ENCODE peak calls at places on chromosomes 12 and 14, in seven cellular contexts. H is stomach, J is SK-N-SH, R is ovary, L is A549, Q is tibial nerve, D is H1. E is an unnamed sample.

GRCh38 chr12:92624236-92624635 is 78.6 kb upstream of the PLEKHG7 start:
- DNase-seq in D (no peak), Q (no peak), L (peak; percentile 43), R (no peak), J (no peak), H (no peak), E (no peak)

GRCh38 chr14:98244966-98245569 is 1026.9 kb downstream of the BCL11B start:
- DNase-seq in L (no peak), J (no peak), R (no peak), Q (no peak), H (no peak), D (no peak), E (no peak)

GRCh38 chr14:89417469-89418225 is 614 bp upstream of the FOXN3 start:
- DNase-seq in L (peak; percentile 77), D (no peak), J (peak; percentile 61), Q (no peak), H (peak; percentile 60), R (peak; percentile 72), E (peak; percentile 71)

GRCh38 chr14:85533821-85534271 is 3.9 kb downstream of the FLRT2 start:
- DNase-seq in R (peak; percentile 62), Q (no peak), H (no peak), D (no peak), J (no peak), L (no peak), E (no peak)

GRCh38 chr14:50288146-50288545 is 23.9 kb downstream of the L2HGDH start:
- DNase-seq in J (no peak), H (no peak), R (no peak), L (no peak), D (no peak), Q (no peak), E (no peak)

GRCh38 chr12:128627659-128628058 is 196.1 kb downstream of the SLC15A4 start:
- DNase-seq in R (no peak), D (no peak), Q (no peak), J (no peak), L (no peak), H (no peak), E (no peak)

GRCh38 chr14:98210045-98210678 is 1061.8 kb downstream of the BCL11B start:
- DNase-seq in H (no peak), L (no peak), Q (no peak), R (no peak), J (no peak), D (no peak), E (no peak)

GRCh38 chr14:61811882-61812346 is 49.7 kb downstream of the SNAPC1 start:
- DNase-seq in R (no peak), J (no peak), D (no peak), Q (no peak), H (no peak), L (no peak), E (no peak)

GRCh38 chr12:26971963-26972362 is 33.7 kb downstream of the FGFR1OP2 start:
- DNase-seq in D (no peak), H (no peak), L (no peak), Q (no peak), R (no peak), J (no peak), E (no peak)

GRCh38 chr12:64680235-64680634 is 69.9 kb downstream of the RASSF3 start:
- DNase-seq in L (peak; percentile 86), Q (no peak), D (no peak), R (no peak), J (no peak), H (no peak), E (no peak)

GRCh38 chr12:81329088-81329487 is 251.2 kb downstream of the ACSS3 start:
- DNase-seq in L (peak; percentile 55), R (no peak), H (no peak), Q (no peak), D (peak; percentile 15), J (no peak), E (no peak)

GRCh38 chr12:69468237-69469026 is 1.8 kb upstream of the FRS2 start:
- DNase-seq in L (peak; percentile 12), Q (no peak), R (no peak), J (no peak), H (no peak), D (no peak), E (no peak)

GRCh38 chr12:121568971-121569808 is 11.6 kb downstream of the KDM2B start:
- DNase-seq in D (no peak), J (no peak), H (no peak), R (peak; percentile 46), L (no peak), Q (no peak), E (no peak)

GRCh38 chr12:79997115-79997805 is 62.4 kb upstream of the PPP1R12A start:
- DNase-seq in Q (no peak), R (no peak), L (no peak), J (no peak), D (no peak), H (no peak), E (no peak)

GRCh38 chr14:95327558-95328374 is 8.1 kb upstream of the CLMN start:
- DNase-seq in Q (no peak), R (no peak), D (no peak), H (no peak), J (no peak), L (no peak), E (no peak)

GRCh38 chr14:20215196-20215595 is 8.3 kb upstream of the OR11H6 start:
- DNase-seq in H (no peak), J (no peak), R (no peak), Q (no peak), D (no peak), L (no peak), E (no peak)

GRCh38 chr12:22627351-22627750 is 2.4 kb downstream of the ETNK1 start:
- DNase-seq in R (no peak), H (no peak), J (no peak), Q (no peak), L (no peak), D (no peak), E (no peak)

GRCh38 chr12:132707241-132707640 is 3.4 kb upstream of the PGAM5 start:
- DNase-seq in J (no peak), H (no peak), D (no peak), R (no peak), L (no peak), Q (no peak), E (no peak)

GRCh38 chr12:91931110-91931509 is 214.5 kb downstream of the BTG1 start:
- DNase-seq in J (no peak), R (no peak), D (no peak), L (peak; percentile 61), Q (no peak), H (peak; percentile 81), E (peak; percentile 77)

GRCh38 chr12:73383584-73384229 is 1111.5 kb downstream of the TRHDE start:
- DNase-seq in L (no peak), J (no peak), D (no peak), R (no peak), Q (no peak), H (no peak), E (no peak)

GRCh38 chr14:35742448-35742847 is 66.6 kb downstream of the RALGAPA1 start:
- DNase-seq in Q (no peak), H (no peak), D (no peak), R (no peak), J (no peak), L (no peak), E (no peak)

GRCh38 chr12:111269688-111270087 is 99.2 kb downstream of the PHETA1 start:
- DNase-seq in D (no peak), Q (no peak), H (no peak), J (no peak), R (no peak), L (no peak), E (no peak)

GRCh38 chr12:111268738-111269572 is 99.9 kb downstream of the PHETA1 start:
- DNase-seq in H (no peak), R (no peak), J (peak; percentile 60), Q (no peak), L (no peak), D (no peak), E (no peak)

GRCh38 chr12:111270773-111271172 is 98.1 kb downstream of the PHETA1 start:
- DNase-seq in J (no peak), Q (no peak), L (no peak), H (no peak), R (no peak), D (no peak), E (no peak)

GRCh38 chr12:111271674-111272418 is 97.0 kb downstream of the PHETA1 start:
- DNase-seq in Q (no peak), J (no peak), L (no peak), R (no peak), D (no peak), H (no peak), E (no peak)

DNA sequence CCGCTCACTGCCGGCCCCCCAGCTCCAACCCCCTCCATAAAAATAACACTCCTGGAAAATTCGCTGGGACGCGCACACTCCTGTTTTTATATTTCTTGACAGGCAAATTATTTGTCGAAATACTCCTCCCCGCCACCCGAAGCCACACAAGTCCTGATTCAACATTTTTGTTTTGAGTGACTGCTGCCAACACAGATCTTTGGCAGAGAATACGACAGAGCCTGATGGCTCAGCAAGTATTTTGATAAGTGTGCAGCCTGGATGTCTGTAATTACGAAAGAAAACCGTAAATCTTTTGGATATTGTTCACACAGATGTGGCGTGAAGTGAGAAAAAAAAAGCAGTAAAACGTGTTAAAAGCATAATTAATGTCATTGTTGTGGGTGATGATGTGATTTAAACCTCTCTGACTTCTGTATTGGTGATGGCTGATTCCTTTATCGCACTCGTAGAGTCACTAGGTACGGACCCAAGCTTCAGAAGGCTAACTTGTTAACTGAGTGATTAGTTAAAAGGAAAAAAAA is 98.7 kb downstream of the PHETA1 start:
- DNase-seq in H (no peak), D (no peak), L (no peak), Q (no peak), R (no peak), J (no peak), E (no peak)
- TF ChIP-seq EP300 in H (no peak), D (no peak), L (no peak), Q (no peak), R (no peak), J (no peak), E (no peak)

GRCh38 chr14:73455294-73455693 is 3.1 kb downstream of the NUMB start:
- DNase-seq in H (no peak), R (no peak), Q (no peak), D (no peak), L (no peak), J (no peak), E (no peak)
- H3K4me1 ChIP-seq in H (peaks cover 62% of the 10 kb centered on the region), R (no peaks in the 10 kb centered on the region), Q (no peaks in the 10 kb centered on the region), D (no peaks in the 10 kb centered on the region), L (peaks cover 55% of the 10 kb centered on the region), J (peaks cover 48% of the 10 kb centered on the region), E (peaks cover 51% of the 10 kb centered on the region)

GRCh38 chr12:104263580-104264358 is 39.8 kb upstream of the EID3 start:
- DNase-seq in H (no peak), J (peak; percentile 75), R (no peak), L (no peak), Q (no peak), D (no peak), E (no peak)

GRCh38 chr12:104257913-104258472 is 42.4 kb downstream of the TXNRD1 start:
- DNase-seq in L (no peak), J (no peak), R (no peak), D (no peak), H (no peak), Q (no peak), E (no peak)

GRCh38 chr12:104258476-104259067 is 43.0 kb downstream of the TXNRD1 start:
- DNase-seq in Q (no peak), R (no peak), L (no peak), D (no peak), J (no peak), H (no peak), E (no peak)

GRCh38 chr12:104263026-104263425 is 40.5 kb upstream of the EID3 start:
- DNase-seq in Q (no peak), J (no peak), L (no peak), R (no peak), H (no peak), D (no peak), E (no peak)
- TF ChIP-seq EP300 in Q (no peak), J (no peak), L (no peak), R (no peak), H (no peak), D (no peak), E (no peak)

GRCh38 chr14:55332654-55333570 is 61.7 kb downstream of the FBXO34 start:
- DNase-seq in H (no peak), L (no peak), Q (no peak), R (no peak), D (no peak), J (no peak), E (no peak)
- H3K4me1 ChIP-seq in H (peaks cover 72% of the 10 kb centered on the region), L (peaks cover 49% of the 10 kb centered on the region), Q (no peaks in the 10 kb centered on the region), R (peaks cover 13% of the 10 kb centered on the region), D (no peaks in the 10 kb centered on the region), J (no peaks in the 10 kb centered on the region), E (peaks cover 28% of the 10 kb centered on the region)